ENCODE peak calls at places on chromosomes 7 and 10, in seven cellular contexts. W is germinal center, H is WTC11, P is mesendoderm, D is NCI-H345, Q is astrocyte of the hippocampus, E is PC-3. G is an unnamed sample.

GRCh38 chr7:100882201-100882600 is 7.3 kb downstream of the SRRT start:
- DNase-seq in D (no peak), W (no peak), P (no peak), Q (no peak), H (no peak), E (no peak), G (no peak)

GRCh38 chr7:121604627-121605296 is 208.7 kb upstream of the FAM3C start:
- DNase-seq in E (no peak), W (no peak), D (no peak), P (peak), H (no peak), Q (peak), G (no peak)

GRCh38 chr7:28579571-28579970 is 167.3 kb downstream of the CREB5 start:
- DNase-seq in W (no peak), H (no peak), Q (no peak), D (no peak), E (no peak), P (no peak), G (no peak)

GRCh38 chr10:6070647-6071046 is 8.5 kb upstream of the IL2RA start:
- DNase-seq in H (no peak), P (no peak), W (no peak), D (no peak), E (no peak), Q (no peak), G (peak)

GRCh38 chr10:71266147-71266917 is 52.7 kb upstream of the SLC29A3 start:
- DNase-seq in Q (peak), D (peak), W (no peak), E (no peak), P (peak), H (peak), G (no peak)

GRCh38 chr7:139730746-139731612 is 46.8 kb downstream of the HIPK2 start:
- DNase-seq in D (peak), E (peak), P (no peak), H (no peak), Q (peak), W (no peak), G (no peak)

GRCh38 chr10:35347088-35347487 is 10.8 kb downstream of the CCNY start:
- DNase-seq in W (no peak), H (no peak), D (no peak), E (no peak), P (no peak), Q (no peak), G (no peak)

GRCh38 chr10:66931340-66931948 is 5.6 kb downstream of the LRRTM3 start:
- DNase-seq in W (no peak), D (peak), P (peak), E (peak), Q (peak), H (no peak), G (no peak)

GRCh38 chr7:4057289-4057616 is 624.8 kb upstream of the FOXK1 start:
- DNase-seq in P (no peak), E (no peak), Q (no peak), D (no peak), H (no peak), W (no peak), G (no peak)

GRCh38 chr10:124145109-124145860 is 51.9 kb upstream of the CHST15 start:
- DNase-seq in P (no peak), H (no peak), D (no peak), E (no peak), Q (no peak), W (no peak), G (peak)

GRCh38 chr10:6713716-6714115 is 133.6 kb upstream of the PRKCQ start:
- DNase-seq in P (peak), D (no peak), Q (no peak), H (no peak), W (no peak), E (no peak), G (no peak)

GRCh38 chr7:74449809-74450397 is 3.8 kb upstream of the GTF2IRD1 start:
- DNase-seq in W (peak), D (peak), H (peak), E (peak), Q (peak), P (peak), G (peak)

GRCh38 chr7:70674268-70675025 is 457.5 kb upstream of the GALNT17 start:
- DNase-seq in P (peak), Q (peak), W (no peak), E (no peak), D (no peak), H (no peak), G (no peak)

GRCh38 chr7:106054971-106055370 is 57.1 kb downstream of the SYPL1 start:
- DNase-seq in H (no peak), W (no peak), Q (no peak), P (peak), D (no peak), E (no peak), G (no peak)

GRCh38 chr7:154416714-154417113 is 364.5 kb downstream of the DPP6 start:
- DNase-seq in H (no peak), Q (no peak), E (no peak), P (no peak), W (no peak), D (no peak), G (no peak)

GRCh38 chr7:121578669-121579068 is 182.6 kb upstream of the FAM3C start:
- DNase-seq in E (no peak), D (no peak), W (no peak), P (no peak), Q (no peak), H (no peak), G (no peak)

GRCh38 chr10:62027841-62028501 is 126.5 kb downstream of the ARID5B start:
- DNase-seq in E (peak), Q (no peak), D (no peak), H (no peak), W (no peak), P (no peak), G (no peak)

GRCh38 chr7:32347244-32347828 is 142.8 kb downstream of the LSM5 start:
- DNase-seq in Q (peak), W (peak), D (no peak), H (peak), E (peak), P (peak), G (no peak)

GRCh38 chr10:123766012-123766411 is 99.9 kb downstream of the GPR26 start:
- DNase-seq in D (no peak), H (no peak), Q (no peak), W (no peak), P (no peak), E (no peak), G (no peak)

GRCh38 chr7:86814980-86815379 is 171.3 kb downstream of the GRM3 start:
- DNase-seq in E (peak), P (peak), D (peak), Q (peak), W (no peak), H (peak), G (no peak)

GRCh38 chr7:92699560-92699959 is 109.4 kb upstream of the FAM133B start:
- DNase-seq in Q (no peak), D (no peak), E (no peak), H (no peak), P (no peak), W (no peak), G (no peak)

GRCh38 chr10:29102636-29103035 is 186.2 kb upstream of the LYZL1 start:
- DNase-seq in Q (no peak), H (no peak), D (no peak), W (no peak), P (no peak), E (peak), G (no peak)

GRCh38 chr7:55065511-55066229 is 46.9 kb downstream of the EGFR start:
- DNase-seq in P (peak), Q (peak), H (no peak), W (no peak), E (peak), D (no peak), G (no peak)